ENCODE peak calls at places on chromosomes 3 and 15, in ten cellular contexts. One of them, this sample, is unnamed.

GRCh38 chr3:36969540-36970432 is 23.1 kb downstream of the EPM2AIP1 start:
- DNase-seq in psoas muscle: no peak
- DNase-seq in osteoblast: peak
- DNase-seq in stomach: no peak
- DNase-seq in left ventricle myocardium inferior: no peak
- DNase-seq in right lobe of liver: no peak
- DNase-seq in AG09309: peak
- DNase-seq in lower leg skin: no peak
- DNase-seq in A549: peak
- DNase-seq in GM23338: peak
- DNase-seq in this sample: peak

GRCh38 chr3:133973249-133973980 is 56.3 kb downstream of the SLCO2A1 start:
- DNase-seq in psoas muscle: no peak
- DNase-seq in osteoblast: no peak
- DNase-seq in stomach: no peak
- DNase-seq in left ventricle myocardium inferior: no peak
- DNase-seq in right lobe of liver: no peak
- DNase-seq in AG09309: peak
- DNase-seq in lower leg skin: no peak
- DNase-seq in A549: no peak
- DNase-seq in GM23338: no peak
- DNase-seq in this sample: no peak

GRCh38 chr3:71517206-71517855 is 66.2 kb downstream of the FOXP1 start:
- DNase-seq in psoas muscle: no peak
- DNase-seq in osteoblast: no peak
- DNase-seq in stomach: no peak
- DNase-seq in left ventricle myocardium inferior: no peak
- DNase-seq in right lobe of liver: no peak
- DNase-seq in AG09309: no peak
- DNase-seq in lower leg skin: no peak
- DNase-seq in A549: no peak
- DNase-seq in GM23338: no peak
- DNase-seq in this sample: no peak

GRCh38 chr15:99983171-99983891 is 250.1 kb upstream of the LYSMD4 start:
- DNase-seq in psoas muscle: no peak
- DNase-seq in osteoblast: peak
- DNase-seq in stomach: no peak
- DNase-seq in left ventricle myocardium inferior: no peak
- DNase-seq in right lobe of liver: no peak
- DNase-seq in AG09309: no peak
- DNase-seq in lower leg skin: no peak
- DNase-seq in A549: no peak
- DNase-seq in GM23338: peak
- DNase-seq in this sample: no peak

GRCh38 chr15:72507402-72507801 is 33.3 kb downstream of the ARIH1 start:
- DNase-seq in psoas muscle: no peak
- DNase-seq in osteoblast: no peak
- DNase-seq in stomach: no peak
- DNase-seq in left ventricle myocardium inferior: no peak
- DNase-seq in right lobe of liver: no peak
- DNase-seq in AG09309: no peak
- DNase-seq in lower leg skin: no peak
- DNase-seq in A549: no peak
- DNase-seq in GM23338: no peak
- DNase-seq in this sample: no peak

GRCh38 chr3:185200639-185201038 is 47.8 kb upstream of the C3orf70 start:
- DNase-seq in psoas muscle: no peak
- DNase-seq in osteoblast: peak
- DNase-seq in stomach: no peak
- DNase-seq in left ventricle myocardium inferior: no peak
- DNase-seq in right lobe of liver: no peak
- DNase-seq in AG09309: peak
- DNase-seq in lower leg skin: no peak
- DNase-seq in A549: no peak
- DNase-seq in GM23338: no peak
- DNase-seq in this sample: peak

GRCh38 chr3:87227835-87228144 is 681 bp downstream of the CHMP2B start:
- DNase-seq in psoas muscle: no peak
- DNase-seq in osteoblast: peak
- DNase-seq in stomach: no peak
- DNase-seq in left ventricle myocardium inferior: no peak
- DNase-seq in right lobe of liver: no peak
- DNase-seq in AG09309: no peak
- DNase-seq in lower leg skin: no peak
- DNase-seq in A549: no peak
- DNase-seq in GM23338: peak
- DNase-seq in this sample: no peak

GRCh38 chr15:77002436-77002835 is 7.5 kb downstream of the PSTPIP1 start:
- DNase-seq in psoas muscle: peak
- DNase-seq in osteoblast: no peak
- DNase-seq in stomach: no peak
- DNase-seq in left ventricle myocardium inferior: no peak
- DNase-seq in right lobe of liver: no peak
- DNase-seq in AG09309: no peak
- DNase-seq in lower leg skin: no peak
- DNase-seq in A549: no peak
- DNase-seq in GM23338: no peak
- DNase-seq in this sample: no peak

GRCh38 chr3:100796556-100796955 is 87.3 kb downstream of the TFG start:
- DNase-seq in psoas muscle: no peak
- DNase-seq in osteoblast: no peak
- DNase-seq in stomach: no peak
- DNase-seq in left ventricle myocardium inferior: no peak
- DNase-seq in right lobe of liver: no peak
- DNase-seq in AG09309: no peak
- DNase-seq in lower leg skin: no peak
- DNase-seq in A549: peak
- DNase-seq in GM23338: peak
- DNase-seq in this sample: no peak

GRCh38 chr3:184177331-184177731 is 2.7 kb downstream of the AP2M1 start:
- DNase-seq in psoas muscle: no peak
- DNase-seq in osteoblast: peak
- DNase-seq in stomach: no peak
- DNase-seq in left ventricle myocardium inferior: no peak
- DNase-seq in right lobe of liver: no peak
- DNase-seq in AG09309: no peak
- DNase-seq in lower leg skin: no peak
- DNase-seq in A549: no peak
- DNase-seq in GM23338: no peak
- DNase-seq in this sample: no peak

GRCh38 chr15:38512901-38513300 is 51.7 kb downstream of the RASGRP1 start:
- DNase-seq in psoas muscle: no peak
- DNase-seq in osteoblast: no peak
- DNase-seq in stomach: no peak
- DNase-seq in left ventricle myocardium inferior: no peak
- DNase-seq in right lobe of liver: no peak
- DNase-seq in AG09309: no peak
- DNase-seq in lower leg skin: no peak
- DNase-seq in A549: no peak
- DNase-seq in GM23338: no peak
- DNase-seq in this sample: no peak

DNA sequence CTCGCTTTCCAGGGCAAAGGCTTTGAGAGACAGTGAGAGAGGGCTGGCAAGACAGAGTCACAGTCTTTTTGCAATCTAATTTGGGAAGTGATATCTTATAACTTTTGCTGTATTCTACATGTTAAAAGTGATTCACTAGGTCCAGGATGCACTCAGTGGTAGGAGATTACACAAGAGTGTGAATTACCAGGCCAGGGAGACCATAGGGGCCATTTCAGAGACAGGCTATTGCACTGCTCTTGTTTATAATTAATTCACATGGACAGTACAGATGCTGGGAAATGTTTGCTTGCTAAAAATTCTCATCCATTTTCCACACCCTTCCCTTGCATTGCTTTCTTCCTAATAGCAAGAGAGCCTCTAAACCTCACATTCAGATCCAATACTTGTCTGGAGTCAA is 22.6 kb upstream of the POMGNT2 start:
- DNase-seq in psoas muscle: no peak
- DNase-seq in osteoblast: no peak
- DNase-seq in stomach: no peak
- DNase-seq in left ventricle myocardium inferior: no peak
- DNase-seq in right lobe of liver: no peak
- DNase-seq in AG09309: no peak
- DNase-seq in lower leg skin: no peak
- DNase-seq in A549: no peak
- DNase-seq in GM23338: no peak
- DNase-seq in this sample: no peak
- H3K4me3 ChIP-seq in psoas muscle: no peak
- H3K4me3 ChIP-seq in osteoblast: no peak
- H3K4me3 ChIP-seq in stomach: no peak
- H3K4me3 ChIP-seq in left ventricle myocardium inferior: no peak
- H3K4me3 ChIP-seq in right lobe of liver: no peak
- H3K4me3 ChIP-seq in AG09309: no peak
- H3K4me3 ChIP-seq in lower leg skin: no peak
- H3K4me3 ChIP-seq in A549: no peak
- H3K4me3 ChIP-seq in GM23338: no peak
- H3K4me3 ChIP-seq in this sample: no peak

GRCh38 chr3:179653106-179653776 is 401 bp downstream of the USP13 start:
- DNase-seq in psoas muscle: peak
- DNase-seq in osteoblast: peak
- DNase-seq in stomach: peak
- DNase-seq in left ventricle myocardium inferior: peak
- DNase-seq in right lobe of liver: peak
- DNase-seq in AG09309: peak
- DNase-seq in lower leg skin: peak
- DNase-seq in A549: peak
- DNase-seq in GM23338: peak
- DNase-seq in this sample: peak
- TF ChIP-seq CTCF in psoas muscle: no peak
- TF ChIP-seq CTCF in osteoblast: no peak
- TF ChIP-seq CTCF in stomach: no peak
- TF ChIP-seq CTCF in left ventricle myocardium inferior: no peak
- TF ChIP-seq CTCF in right lobe of liver: no peak
- TF ChIP-seq CTCF in AG09309: peak
- TF ChIP-seq CTCF in lower leg skin: no peak
- TF ChIP-seq CTCF in A549: peak
- TF ChIP-seq CTCF in GM23338: peak
- TF ChIP-seq CTCF in this sample: no peak

GRCh38 chr15:70835826-70836225 is 18.1 kb downstream of the LARP6 start:
- DNase-seq in psoas muscle: no peak
- DNase-seq in osteoblast: no peak
- DNase-seq in stomach: no peak
- DNase-seq in left ventricle myocardium inferior: no peak
- DNase-seq in right lobe of liver: no peak
- DNase-seq in AG09309: no peak
- DNase-seq in lower leg skin: no peak
- DNase-seq in A549: no peak
- DNase-seq in GM23338: no peak
- DNase-seq in this sample: no peak

GRCh38 chr15:70835415-70835814 is 18.5 kb downstream of the LARP6 start:
- DNase-seq in psoas muscle: peak
- DNase-seq in osteoblast: no peak
- DNase-seq in stomach: no peak
- DNase-seq in left ventricle myocardium inferior: peak
- DNase-seq in right lobe of liver: peak
- DNase-seq in AG09309: no peak
- DNase-seq in lower leg skin: peak
- DNase-seq in A549: no peak
- DNase-seq in GM23338: no peak
- DNase-seq in this sample: no peak

GRCh38 chr15:70834999-70835398 is 19.0 kb downstream of the LARP6 start:
- DNase-seq in psoas muscle: no peak
- DNase-seq in osteoblast: no peak
- DNase-seq in stomach: no peak
- DNase-seq in left ventricle myocardium inferior: no peak
- DNase-seq in right lobe of liver: no peak
- DNase-seq in AG09309: no peak
- DNase-seq in lower leg skin: no peak
- DNase-seq in A549: no peak
- DNase-seq in GM23338: no peak
- DNase-seq in this sample: no peak

GRCh38 chr15:70832176-70832575 is 21.8 kb downstream of the LARP6 start:
- DNase-seq in psoas muscle: no peak
- DNase-seq in osteoblast: no peak
- DNase-seq in stomach: no peak
- DNase-seq in left ventricle myocardium inferior: no peak
- DNase-seq in right lobe of liver: no peak
- DNase-seq in AG09309: no peak
- DNase-seq in lower leg skin: no peak
- DNase-seq in A549: no peak
- DNase-seq in GM23338: no peak
- DNase-seq in this sample: no peak

DNA sequence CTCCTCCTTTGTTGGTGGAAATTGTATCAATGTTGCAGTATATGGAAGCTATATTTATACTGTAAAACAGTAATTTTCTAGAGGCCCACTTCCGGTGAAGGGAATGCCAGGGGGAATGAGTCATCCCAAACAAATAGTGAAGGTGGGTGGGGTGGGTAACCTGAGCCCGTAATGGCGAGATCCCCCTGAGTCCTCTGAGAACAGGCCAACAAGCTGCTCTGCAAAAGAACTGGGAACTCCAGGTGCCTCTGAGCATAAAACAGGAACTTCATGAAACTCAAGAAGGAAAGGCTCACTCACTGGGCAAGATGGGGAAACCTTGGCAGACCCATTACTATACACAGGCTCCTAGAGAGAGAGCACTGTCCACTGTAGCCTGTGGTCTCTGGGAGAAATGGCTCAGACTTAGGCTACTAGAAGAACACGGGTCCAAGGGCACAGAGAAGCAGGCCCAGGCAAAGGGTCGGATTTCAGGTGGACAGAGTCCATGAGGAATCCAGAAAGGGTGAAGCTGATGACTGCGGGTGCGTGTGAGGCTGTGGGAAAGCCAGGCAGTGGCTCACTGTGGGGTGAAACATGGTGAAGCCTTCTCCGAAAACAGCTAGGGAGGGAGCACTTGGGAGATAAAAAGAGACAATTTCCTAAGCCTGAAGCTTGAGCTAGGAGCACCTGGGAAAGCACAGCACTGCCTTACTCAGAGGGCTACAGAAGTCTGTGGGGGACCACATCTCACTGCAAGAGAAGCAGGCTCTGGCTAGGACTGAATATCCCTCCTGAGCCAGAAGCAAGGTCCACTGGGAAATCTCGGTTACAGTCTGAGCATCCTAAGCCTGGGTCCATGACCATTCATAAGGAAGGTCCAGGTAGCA is 19.8 kb downstream of the LARP6 start:
- DNase-seq in psoas muscle: no peak
- DNase-seq in osteoblast: peak
- DNase-seq in stomach: no peak
- DNase-seq in left ventricle myocardium inferior: no peak
- DNase-seq in right lobe of liver: no peak
- DNase-seq in AG09309: no peak
- DNase-seq in lower leg skin: no peak
- DNase-seq in A549: peak
- DNase-seq in GM23338: peak
- DNase-seq in this sample: peak
- H3K4me3 ChIP-seq in psoas muscle: no peak
- H3K4me3 ChIP-seq in osteoblast: no peak
- H3K4me3 ChIP-seq in stomach: no peak
- H3K4me3 ChIP-seq in left ventricle myocardium inferior: no peak
- H3K4me3 ChIP-seq in right lobe of liver: no peak
- H3K4me3 ChIP-seq in AG09309: no peak
- H3K4me3 ChIP-seq in lower leg skin: no peak
- H3K4me3 ChIP-seq in A549: no peak
- H3K4me3 ChIP-seq in GM23338: no peak
- H3K4me3 ChIP-seq in this sample: no peak

GRCh38 chr3:113535898-113536297 is 3.5 kb downstream of the SIDT1 start:
- DNase-seq in psoas muscle: no peak
- DNase-seq in osteoblast: peak
- DNase-seq in stomach: no peak
- DNase-seq in left ventricle myocardium inferior: no peak
- DNase-seq in right lobe of liver: no peak
- DNase-seq in AG09309: no peak
- DNase-seq in lower leg skin: no peak
- DNase-seq in A549: peak
- DNase-seq in GM23338: peak
- DNase-seq in this sample: no peak
- TF ChIP-seq CTCF in psoas muscle: peak
- TF ChIP-seq CTCF in osteoblast: peak
- TF ChIP-seq CTCF in stomach: no peak
- TF ChIP-seq CTCF in left ventricle myocardium inferior: no peak
- TF ChIP-seq CTCF in right lobe of liver: no peak
- TF ChIP-seq CTCF in AG09309: no peak
- TF ChIP-seq CTCF in lower leg skin: no peak
- TF ChIP-seq CTCF in A549: peak
- TF ChIP-seq CTCF in GM23338: peak
- TF ChIP-seq CTCF in this sample: no peak

This sample was measured in foreskin fibroblast.